ENCODE peak calls at places on chromosomes 3 and 15, in six cellular contexts. One of them, this sample, is unnamed.

GRCh38 chr3:40055361-40055760 is 246.0 kb downstream of the MYRIP start:
- DNase-seq in MM.1S: no peak
- DNase-seq in GM23248: peak; percentile 71
- DNase-seq in neural progenitor cell: no peak
- DNase-seq in HCT116: no peak
- DNase-seq in SK-N-SH: no peak
- DNase-seq in this sample: no peak

GRCh38 chr15:84142888-84143337 is 92.7 kb upstream of the GOLGA6L4 start:
- DNase-seq in MM.1S: peak; percentile 88
- DNase-seq in GM23248: peak; percentile 83
- DNase-seq in neural progenitor cell: peak; percentile 87
- DNase-seq in HCT116: peak; percentile 81
- DNase-seq in SK-N-SH: peak; percentile 74
- DNase-seq in this sample: peak; percentile 89

GRCh38 chr15:35479423-35479822 is 66.5 kb downstream of the DPH6 start:
- DNase-seq in MM.1S: no peak
- DNase-seq in GM23248: no peak
- DNase-seq in neural progenitor cell: peak; percentile 44
- DNase-seq in HCT116: no peak
- DNase-seq in SK-N-SH: no peak
- DNase-seq in this sample: no peak

GRCh38 chr3:86950717-86951116 is 40.2 kb downstream of the VGLL3 start:
- DNase-seq in MM.1S: no peak
- DNase-seq in GM23248: no peak
- DNase-seq in neural progenitor cell: no peak
- DNase-seq in HCT116: no peak
- DNase-seq in SK-N-SH: no peak
- DNase-seq in this sample: no peak

GRCh38 chr3:22284559-22284958 is 533.5 kb upstream of the ZNF385D start:
- DNase-seq in MM.1S: no peak
- DNase-seq in GM23248: peak; percentile 41
- DNase-seq in neural progenitor cell: no peak
- DNase-seq in HCT116: no peak
- DNase-seq in SK-N-SH: no peak
- DNase-seq in this sample: peak; percentile 78

GRCh38 chr3:45580142-45580541 is 14.4 kb upstream of the LIMD1 start:
- DNase-seq in MM.1S: no peak
- DNase-seq in GM23248: no peak
- DNase-seq in neural progenitor cell: no peak
- DNase-seq in HCT116: no peak
- DNase-seq in SK-N-SH: no peak
- DNase-seq in this sample: no peak

GRCh38 chr15:53962646-53963561 is 15.3 kb upstream of the UNC13C start:
- DNase-seq in MM.1S: peak; percentile 62
- DNase-seq in GM23248: peak; percentile 26
- DNase-seq in neural progenitor cell: peak; percentile 33
- DNase-seq in HCT116: no peak
- DNase-seq in SK-N-SH: peak; percentile 8
- DNase-seq in this sample: peak; percentile 32

GRCh38 chr3:14525685-14526631 is 14.2 kb downstream of the GRIP2 start:
- DNase-seq in MM.1S: no peak
- DNase-seq in GM23248: peak; percentile 69
- DNase-seq in neural progenitor cell: no peak
- DNase-seq in HCT116: no peak
- DNase-seq in SK-N-SH: no peak
- DNase-seq in this sample: peak; percentile 25

GRCh38 chr3:125684199-125684598 is 88.9 kb upstream of the OSBPL11 start:
- DNase-seq in MM.1S: no peak
- DNase-seq in GM23248: peak; percentile 23
- DNase-seq in neural progenitor cell: peak; percentile 73
- DNase-seq in HCT116: peak; percentile 18
- DNase-seq in SK-N-SH: peak; percentile 33
- DNase-seq in this sample: peak; percentile 9

GRCh38 chr3:103167850-103168249 is 733.0 kb downstream of the ZPLD1 start:
- DNase-seq in MM.1S: no peak
- DNase-seq in GM23248: no peak
- DNase-seq in neural progenitor cell: no peak
- DNase-seq in HCT116: no peak
- DNase-seq in SK-N-SH: no peak
- DNase-seq in this sample: no peak

DNA sequence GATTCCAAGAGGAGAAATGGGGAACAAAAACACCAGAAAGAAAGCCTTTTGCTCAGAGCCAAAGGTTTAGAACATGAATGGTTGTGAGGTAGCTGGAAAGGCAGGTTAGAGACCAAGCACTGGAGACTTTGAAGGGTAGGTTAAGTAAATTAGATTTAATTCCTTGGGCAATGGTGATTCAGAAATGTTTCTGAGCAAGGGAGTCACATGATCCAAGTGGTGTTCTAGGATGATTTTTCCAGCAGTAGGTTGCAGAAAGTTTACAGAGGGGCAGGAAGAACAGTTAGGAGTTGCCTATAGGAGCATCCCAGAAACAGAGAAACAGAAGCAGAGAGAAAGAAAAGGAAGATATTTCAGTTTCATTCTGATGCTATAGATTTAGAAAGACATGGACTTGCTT is 139.8 kb downstream of the WDR76 start:
- DNase-seq in MM.1S: no peak
- DNase-seq in GM23248: peak; percentile 51
- DNase-seq in neural progenitor cell: no peak
- DNase-seq in HCT116: no peak
- DNase-seq in SK-N-SH: no peak
- DNase-seq in this sample: no peak
- TF ChIP-seq EZH2phosphoT487 in MM.1S: no peak
- TF ChIP-seq EZH2phosphoT487 in GM23248: no peak
- TF ChIP-seq EZH2phosphoT487 in neural progenitor cell: no peak
- TF ChIP-seq EZH2phosphoT487 in HCT116: no peak
- TF ChIP-seq EZH2phosphoT487 in SK-N-SH: no peak
- TF ChIP-seq EZH2phosphoT487 in this sample: no peak

DNA sequence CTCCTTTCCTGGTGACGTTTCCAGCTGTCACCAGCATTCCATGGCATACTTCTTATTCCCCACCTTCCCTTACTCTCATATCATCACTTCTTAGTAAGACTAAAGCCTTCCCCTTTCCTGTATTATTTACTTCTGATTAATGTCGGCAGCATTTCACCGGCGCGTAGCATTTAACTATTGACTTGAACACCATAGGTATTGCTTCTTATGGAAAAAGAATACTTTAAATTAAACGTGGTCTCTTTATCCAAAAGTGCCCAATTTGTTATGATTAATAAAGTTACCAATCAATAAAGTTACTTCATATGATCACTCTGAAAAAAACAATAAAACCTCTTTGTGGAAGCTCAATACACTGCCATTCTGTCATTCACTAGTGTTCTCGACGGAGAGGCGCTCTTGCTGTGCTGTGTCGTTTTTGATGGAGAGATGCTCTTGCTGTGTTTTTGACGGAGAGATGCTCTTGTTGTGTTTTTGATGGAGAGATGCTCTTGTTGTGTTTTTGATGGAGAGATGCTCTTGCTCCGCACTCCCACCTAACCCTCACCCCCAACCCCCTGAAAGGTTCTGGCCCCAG is 165.0 kb downstream of the XXYLT1 start:
- DNase-seq in MM.1S: no peak
- DNase-seq in GM23248: no peak
- DNase-seq in neural progenitor cell: no peak
- DNase-seq in HCT116: no peak
- DNase-seq in SK-N-SH: no peak
- DNase-seq in this sample: peak; percentile 58
- H3K9ac ChIP-seq in MM.1S: no peak overlapping the region
- H3K9ac ChIP-seq in GM23248: peak overlapping the region; percentile 44
- H3K9ac ChIP-seq in neural progenitor cell: no peak overlapping the region
- H3K9ac ChIP-seq in HCT116: no peak overlapping the region
- H3K9ac ChIP-seq in SK-N-SH: no peak overlapping the region
- H3K9ac ChIP-seq in this sample: peak overlapping the region; percentile 32

DNA sequence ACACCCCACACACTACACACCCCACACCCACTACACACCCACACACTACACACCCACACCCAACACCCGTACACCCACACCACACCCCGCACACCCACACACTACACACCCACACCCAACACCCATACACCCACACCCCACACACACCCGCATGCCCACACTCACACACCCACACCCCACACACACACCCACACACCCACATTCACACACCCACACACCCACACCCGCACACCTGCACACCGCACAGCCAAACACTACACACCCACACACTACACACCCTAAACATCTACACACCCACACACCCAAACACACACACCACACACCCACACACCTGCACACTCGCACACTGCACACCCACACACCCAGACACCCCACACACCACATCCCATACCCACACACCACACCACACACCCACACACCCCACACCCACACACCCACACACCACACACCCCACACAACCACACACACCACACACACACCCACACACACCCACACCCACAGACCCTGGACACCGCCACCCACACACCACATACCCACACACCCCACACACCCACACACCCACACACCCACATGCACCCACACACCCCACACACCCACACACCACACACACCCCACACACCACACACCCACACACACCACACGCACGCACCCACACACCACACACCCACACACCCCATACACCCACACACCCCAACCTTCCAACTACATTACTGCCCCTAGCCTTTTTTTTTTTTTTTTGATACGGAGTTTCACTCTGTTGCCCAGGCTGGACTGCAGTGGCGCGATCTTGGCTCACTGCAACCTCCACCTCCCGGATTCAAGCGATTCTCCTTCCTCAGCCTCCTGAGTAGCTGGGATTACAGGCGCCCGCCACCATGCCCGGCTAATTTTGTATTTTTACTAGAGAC is 16.9 kb downstream of the CEP19 start:
- DNase-seq in MM.1S: no peak
- DNase-seq in GM23248: no peak
- DNase-seq in neural progenitor cell: no peak
- DNase-seq in HCT116: no peak
- DNase-seq in SK-N-SH: no peak
- DNase-seq in this sample: no peak
- TF ChIP-seq EZH2phosphoT487 in MM.1S: no peak
- TF ChIP-seq EZH2phosphoT487 in GM23248: no peak
- TF ChIP-seq EZH2phosphoT487 in neural progenitor cell: no peak
- TF ChIP-seq EZH2phosphoT487 in HCT116: no peak
- TF ChIP-seq EZH2phosphoT487 in SK-N-SH: no peak
- TF ChIP-seq EZH2phosphoT487 in this sample: no peak

GRCh38 chr3:122183521-122183892 is at the start of gene CASR:
- DNase-seq in MM.1S: no peak
- DNase-seq in GM23248: peak; percentile 15
- DNase-seq in neural progenitor cell: peak; percentile 34
- DNase-seq in HCT116: no peak
- DNase-seq in SK-N-SH: no peak
- DNase-seq in this sample: no peak
- H3K9ac ChIP-seq in MM.1S: no peak within 1 kb of the TSS
- H3K9ac ChIP-seq in GM23248: no peak within 1 kb of the TSS
- H3K9ac ChIP-seq in neural progenitor cell: no peak within 1 kb of the TSS
- H3K9ac ChIP-seq in HCT116: no peak within 1 kb of the TSS
- H3K9ac ChIP-seq in SK-N-SH: no peak within 1 kb of the TSS
- H3K9ac ChIP-seq in this sample: no peak within 1 kb of the TSS

GRCh38 chr3:81216192-81216591 is 545.3 kb downstream of the GBE1 start:
- DNase-seq in MM.1S: no peak
- DNase-seq in GM23248: peak; percentile 70
- DNase-seq in neural progenitor cell: no peak
- DNase-seq in HCT116: no peak
- DNase-seq in SK-N-SH: no peak
- DNase-seq in this sample: peak; percentile 92
- TF ChIP-seq EZH2phosphoT487 in MM.1S: no peak
- TF ChIP-seq EZH2phosphoT487 in GM23248: no peak
- TF ChIP-seq EZH2phosphoT487 in neural progenitor cell: no peak
- TF ChIP-seq EZH2phosphoT487 in HCT116: no peak
- TF ChIP-seq EZH2phosphoT487 in SK-N-SH: no peak
- TF ChIP-seq EZH2phosphoT487 in this sample: no peak